ENCODE peak calls at places on chromosomes 1 and 21, in four cellular contexts. E, H, R and P are unnamed samples.

GRCh38 chr1:92409946-92410345 is 76.8 kb downstream of the GFI1 start:
- DNase-seq in E (no peak), H (no peak), R (no peak), P (no peak)

GRCh38 chr1:199639453-199639852 is 388.1 kb upstream of the NR5A2 start:
- DNase-seq in E (no peak), H (no peak), R (no peak), P (no peak)

GRCh38 chr1:228081578-228082259 is 789 bp upstream of the ARF1 start:
- DNase-seq in E (no peak), H (no peak), R (no peak), P (no peak)

GRCh38 chr1:43582162-43582566 is 51.5 kb downstream of the PTPRF start:
- DNase-seq in E (no peak), H (peak), R (peak), P (no peak)

GRCh38 chr1:66788231-66788939 is 12.7 kb downstream of the INSL5 start:
- DNase-seq in E (no peak), H (no peak), R (no peak), P (peak)

GRCh38 chr1:232722626-232723025 is 82.6 kb upstream of the MAP10 start:
- DNase-seq in E (no peak), H (no peak), R (no peak), P (no peak)

GRCh38 chr1:103239034-103239433 is 130.7 kb upstream of the COL11A1 start:
- DNase-seq in E (no peak), H (no peak), R (no peak), P (no peak)

GRCh38 chr1:109396971-109397370 is 747 bp downstream of the SORT1 start:
- DNase-seq in E (no peak), H (no peak), R (no peak), P (no peak)

GRCh38 chr1:220370041-220370700 is 97.9 kb upstream of the RAB3GAP2 start:
- DNase-seq in E (no peak), H (no peak), R (peak), P (no peak)

GRCh38 chr21:41973861-41974751 is 20.3 kb upstream of the C2CD2 start:
- DNase-seq in E (no peak), H (no peak), R (peak), P (no peak)

GRCh38 chr1:116411784-116412479 is 38.9 kb downstream of the ATP1A1 start:
- DNase-seq in E (no peak), H (no peak), R (no peak), P (no peak)

GRCh38 chr1:180270767-180271639 is 40.9 kb downstream of the LHX4 start:
- DNase-seq in E (no peak), H (no peak), R (no peak), P (no peak)